ENCODE peak calls at places on chromosomes 12 and 14, in four cellular contexts. A is neuronal stem cell, Y is mesendoderm, R is H9. D is an unnamed sample.

GRCh38 chr14:60220084-60220483 is 28.9 kb upstream of the PPM1A start:
- DNase-seq in A (no peak), Y (no peak), R (no peak), D (no peak)

GRCh38 chr14:33602396-33602795 is 348.5 kb downstream of the EGLN3 start:
- DNase-seq in A (no peak), Y (no peak), R (no peak), D (no peak)

GRCh38 chr12:83904175-83904574 is 1008.4 kb downstream of the SLC6A15 start:
- DNase-seq in A (no peak), Y (no peak), R (no peak), D (no peak)

GRCh38 chr12:1845010-1845409 is 24.6 kb downstream of the LRTM2 start:
- DNase-seq in A (no peak), Y (no peak), R (no peak), D (no peak)

GRCh38 chr12:25151476-25151875 is 43.5 kb downstream of the DNAI7 start:
- DNase-seq in A (no peak), Y (peak; percentile 67), R (peak; percentile 50), D (peak; percentile 100)

GRCh38 chr14:50658203-50658602 is 9.9 kb downstream of the SAV1 start:
- DNase-seq in A (no peak), Y (peak; percentile 66), R (no peak), D (peak; percentile 72)

GRCh38 chr14:39114073-39114838 is at the start of gene GEMIN2:
- DNase-seq in A (peak; percentile 88), Y (peak; percentile 96), R (peak; percentile 92), D (peak; percentile 91)

GRCh38 chr14:70563417-70563816 is 28.6 kb upstream of the ADAM20 start:
- DNase-seq in A (no peak), Y (no peak), R (no peak), D (no peak)

GRCh38 chr14:74638970-74639369 is 26.9 kb upstream of the LTBP2 start:
- DNase-seq in A (no peak), Y (no peak), R (no peak), D (no peak)

GRCh38 chr14:52012635-52013034 is 23.3 kb downstream of the RTRAF start:
- DNase-seq in A (no peak), Y (no peak), R (no peak), D (no peak)

GRCh38 chr14:88477513-88478250 is 77.1 kb downstream of the PTPN21 start:
- DNase-seq in A (no peak), Y (no peak), R (no peak), D (peak; percentile 59)

GRCh38 chr12:119486599-119487154 is 106.9 kb upstream of the TMEM233 start:
- DNase-seq in A (no peak), Y (peak; percentile 97), R (peak; percentile 76), D (no peak)

GRCh38 chr12:120652671-120653435 is 12.4 kb downstream of the CABP1 start:
- DNase-seq in A (no peak), Y (no peak), R (no peak), D (no peak)

GRCh38 chr12:57110189-57111045 is 745 bp downstream of the STAT6 start:
- DNase-seq in A (no peak), Y (peak; percentile 95), R (peak; percentile 93), D (peak; percentile 37)

GRCh38 chr12:39127401-39127800 is 222.0 kb upstream of the CPNE8 start:
- DNase-seq in A (no peak), Y (peak; percentile 62), R (no peak), D (no peak)

GRCh38 chr14:23186913-23187654 is 3.6 kb upstream of the SLC7A8 start:
- DNase-seq in A (no peak), Y (peak; percentile 66), R (no peak), D (peak; percentile 76)

GRCh38 chr12:56020437-56021189 is at the start of gene IKZF4:
- DNase-seq in A (peak; percentile 76), Y (peak; percentile 89), R (peak; percentile 87), D (peak; percentile 48)

GRCh38 chr12:6294533-6295186 is 15.8 kb upstream of the PLEKHG6 start:
- DNase-seq in A (no peak), Y (no peak), R (no peak), D (no peak)

GRCh38 chr12:81209001-81209400 is 131.1 kb downstream of the ACSS3 start:
- DNase-seq in A (no peak), Y (no peak), R (no peak), D (peak; percentile 8)

GRCh38 chr14:22689186-22689585 is 45.0 kb upstream of the OR6J1 start:
- DNase-seq in A (no peak), Y (peak; percentile 40), R (no peak), D (peak; percentile 92)

GRCh38 chr12:131065279-131065678 is 111.6 kb downstream of the ADGRD1 start:
- DNase-seq in A (no peak), Y (no peak), R (peak; percentile 25), D (no peak)

GRCh38 chr12:92530706-92531105 is 172.1 kb upstream of the PLEKHG7 start:
- DNase-seq in A (no peak), Y (no peak), R (no peak), D (no peak)

GRCh38 chr12:52323416-52324067 is 2.3 kb upstream of the KRT83 start:
- DNase-seq in A (no peak), Y (no peak), R (no peak), D (no peak)

GRCh38 chr12:116037941-116038837 is 239.3 kb downstream of the MED13L start:
- DNase-seq in A (no peak), Y (no peak), R (no peak), D (peak; percentile 82)

GRCh38 chr12:75819512-75819911 is 212.1 kb downstream of the PHLDA1 start:
- DNase-seq in A (no peak), Y (no peak), R (no peak), D (no peak)

GRCh38 chr14:91149462-91149861 is 35.6 kb downstream of the DGLUCY start:
- DNase-seq in A (no peak), Y (no peak), R (no peak), D (peak; percentile 100)

GRCh38 chr14:77204457-77204796 is 22.8 kb downstream of the TMEM63C start:
- DNase-seq in A (no peak), Y (no peak), R (no peak), D (no peak)

GRCh38 chr12:65779091-65779642 is 45.1 kb upstream of the HMGA2 start:
- DNase-seq in A (peak; percentile 12), Y (peak; percentile 88), R (no peak), D (peak; percentile 61)

GRCh38 chr14:105292810-105293711 is 7.7 kb downstream of the BRF1 start:
- DNase-seq in A (no peak), Y (no peak), R (no peak), D (no peak)

GRCh38 chr12:67593041-67593870 is 55.3 kb upstream of the DYRK2 start:
- DNase-seq in A (no peak), Y (peak; percentile 50), R (no peak), D (peak; percentile 8)

GRCh38 chr12:67592228-67593011 is 56.1 kb upstream of the DYRK2 start:
- DNase-seq in A (no peak), Y (no peak), R (no peak), D (peak; percentile 51)

GRCh38 chr12:67594888-67595287 is 53.7 kb upstream of the DYRK2 start:
- DNase-seq in A (no peak), Y (no peak), R (no peak), D (no peak)

GRCh38 chr12:67595365-67595764 is 53.2 kb upstream of the DYRK2 start:
- DNase-seq in A (no peak), Y (no peak), R (no peak), D (no peak)

GRCh38 chr12:67593871-67594330 is 54.6 kb upstream of the DYRK2 start:
- DNase-seq in A (no peak), Y (no peak), R (no peak), D (no peak)
- H2BK120ac ChIP-seq in A (no peak overlapping the region), Y (no peak overlapping the region), R (no peak overlapping the region), D (no peak overlapping the region)

GRCh38 chr12:11834925-11835324 is 185.5 kb downstream of the ETV6 start:
- DNase-seq in A (no peak), Y (no peak), R (no peak), D (no peak)

GRCh38 chr12:11837318-11837934 is 188.0 kb downstream of the ETV6 start:
- DNase-seq in A (no peak), Y (no peak), R (no peak), D (no peak)

GRCh38 chr12:11836964-11837286 is 187.5 kb downstream of the ETV6 start:
- DNase-seq in A (no peak), Y (no peak), R (no peak), D (no peak)

GRCh38 chr12:11838403-11838802 is 188.9 kb downstream of the ETV6 start:
- DNase-seq in A (no peak), Y (no peak), R (no peak), D (no peak)

GRCh38 chr12:11836282-11836963 is 186.9 kb downstream of the ETV6 start:
- DNase-seq in A (no peak), Y (no peak), R (peak; percentile 27), D (no peak)
- H2BK120ac ChIP-seq in A (no peak overlapping the region), Y (no peak overlapping the region), R (no peak overlapping the region), D (no peak overlapping the region)

DNA sequence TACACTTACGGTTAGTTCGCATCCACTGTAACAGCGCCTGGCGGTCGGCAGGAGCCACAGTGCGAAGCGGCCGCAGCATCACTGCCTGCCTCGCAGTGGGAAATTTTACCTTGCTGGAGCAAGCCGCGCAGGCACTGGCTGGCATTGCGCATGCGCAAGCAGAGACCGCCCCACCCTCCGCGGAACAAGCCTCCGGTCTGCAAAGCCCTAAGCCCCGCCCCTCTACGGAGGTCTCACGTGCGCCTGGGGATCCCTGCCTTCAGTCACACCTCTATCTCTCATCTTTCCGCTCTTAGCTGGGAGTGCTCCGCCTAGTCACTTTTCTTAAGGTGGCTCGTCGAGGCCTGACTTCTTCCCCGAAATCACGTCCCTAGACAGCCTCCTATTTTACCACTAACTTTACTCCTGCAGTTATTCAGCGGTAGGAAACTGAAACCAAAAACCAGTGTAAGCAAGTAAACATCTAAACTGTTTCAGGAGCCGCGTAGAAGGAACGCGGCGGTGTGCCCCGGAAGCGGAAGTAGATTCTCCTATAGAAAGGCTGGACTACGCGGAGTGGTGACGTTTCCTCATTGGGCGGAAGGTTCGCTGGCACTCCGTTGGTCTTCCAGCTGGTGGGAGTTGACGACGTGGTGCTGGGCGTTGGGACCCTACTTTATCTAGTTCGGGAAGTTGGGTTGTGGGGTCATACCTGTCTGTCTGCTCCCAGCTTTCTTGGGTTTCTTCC is at the start of gene SRP54:
- DNase-seq in A (peak; percentile 98), Y (peak; percentile 99), R (peak; percentile 100), D (peak; percentile 98)
- H2BK120ac ChIP-seq in A (no peak within 1 kb of the TSS), Y (no peak within 1 kb of the TSS), R (no peak within 1 kb of the TSS), D (peak within 1 kb of the TSS; percentile 91)

GRCh38 chr12:95213928-95214327 is 3.3 kb downstream of the FGD6 start:
- DNase-seq in A (no peak), Y (no peak), R (no peak), D (no peak)
- H2BK120ac ChIP-seq in A (no peak overlapping the region), Y (no peak overlapping the region), R (no peak overlapping the region), D (no peak overlapping the region)

GRCh38 chr12:101884174-101884573 is 6.8 kb downstream of the DRAM1 start:
- DNase-seq in A (no peak), Y (no peak), R (no peak), D (no peak)
- H2BK120ac ChIP-seq in A (no peak overlapping the region), Y (no peak overlapping the region), R (no peak overlapping the region), D (no peak overlapping the region)

D was measured in IMR-90.